ENCODE peak calls at places on chromosomes 2 and 18, in nine cellular contexts. Z is PC-3, F is hepatocyte, L is fibroblast of mammary gland, I is mucosa of descending colon, R is GM23338, T is Peyer's patch, J is HFFc6, D is RWPE1. U is an unnamed sample.
A peak's percentile ranks its signal among the peaks of the same experiment; 100 is the strongest.

GRCh38 chr2:3523551-3524041 is 4.3 kb upstream of the ADI1 start:
- DNase-seq in F (peak; percentile 42), R (no peak), J (peak; percentile 29), T (no peak), Z (peak; percentile 75), L (peak; percentile 39), I (no peak), D (peak; percentile 15), U (no peak)

GRCh38 chr2:29459445-29460179 is 344.4 kb downstream of the CLIP4 start:
- DNase-seq in D (peak; percentile 13), I (no peak), Z (peak; percentile 67), J (peak; percentile 83), L (peak; percentile 79), R (no peak), T (no peak), F (peak; percentile 29), U (no peak)

GRCh38 chr2:75516378-75517122 is 44.2 kb downstream of the EVA1A start:
- DNase-seq in L (peak; percentile 33), Z (no peak), D (no peak), J (no peak), F (peak; percentile 51), R (no peak), T (no peak), I (no peak), U (no peak)

GRCh38 chr2:163775304-163775703 is 39.5 kb upstream of the FIGN start:
- DNase-seq in T (no peak), R (no peak), Z (peak; percentile 54), L (peak; percentile 36), J (no peak), I (no peak), D (no peak), F (no peak), U (no peak)

GRCh38 chr2:64090264-64090663 is 54.0 kb downstream of the PELI1 start:
- DNase-seq in Z (no peak), F (no peak), T (no peak), J (no peak), I (no peak), L (no peak), D (no peak), R (peak; percentile 30), U (no peak)

GRCh38 chr2:4576075-4576474 is 872.7 kb downstream of the DCDC2C start:
- DNase-seq in D (no peak), L (no peak), T (no peak), I (no peak), J (no peak), F (no peak), Z (no peak), R (no peak), U (no peak)

GRCh38 chr18:58953627-58954026 is 89.0 kb downstream of the ZNF532 start:
- DNase-seq in L (no peak), T (no peak), D (no peak), F (peak; percentile 44), R (no peak), Z (no peak), J (no peak), I (no peak), U (no peak)

GRCh38 chr2:118062048-118062447 is 26.2 kb upstream of the INSIG2 start:
- DNase-seq in I (peak; percentile 9), F (no peak), D (peak; percentile 9), T (no peak), J (peak; percentile 11), Z (no peak), R (no peak), L (peak; percentile 48), U (no peak)

GRCh38 chr18:36177913-36178312 is 9.4 kb upstream of the MOCOS start:
- DNase-seq in I (no peak), F (no peak), D (no peak), T (no peak), R (no peak), L (no peak), Z (no peak), J (no peak), U (no peak)

GRCh38 chr18:36814994-36815393 is 13.8 kb downstream of the TPGS2 start:
- DNase-seq in I (no peak), Z (no peak), T (no peak), L (no peak), F (no peak), J (no peak), D (no peak), R (no peak), U (no peak)

GRCh38 chr2:16320716-16321115 is 344.9 kb downstream of the CYRIA start:
- DNase-seq in I (no peak), T (no peak), D (no peak), Z (no peak), J (no peak), R (peak; percentile 67), L (no peak), F (no peak), U (no peak)

GRCh38 chr18:36589857-36590543 is 238.8 kb downstream of the TPGS2 start:
- DNase-seq in J (peak; percentile 52), R (no peak), D (peak; percentile 9), F (no peak), L (peak; percentile 20), I (no peak), Z (no peak), T (no peak), U (no peak)

GRCh38 chr2:68255736-68256450 is 3.6 kb upstream of the PPP3R1 start:
- DNase-seq in T (no peak), J (peak; percentile 67), F (no peak), R (peak; percentile 62), Z (peak; percentile 54), D (no peak), I (no peak), L (peak; percentile 36), U (no peak)

DNA sequence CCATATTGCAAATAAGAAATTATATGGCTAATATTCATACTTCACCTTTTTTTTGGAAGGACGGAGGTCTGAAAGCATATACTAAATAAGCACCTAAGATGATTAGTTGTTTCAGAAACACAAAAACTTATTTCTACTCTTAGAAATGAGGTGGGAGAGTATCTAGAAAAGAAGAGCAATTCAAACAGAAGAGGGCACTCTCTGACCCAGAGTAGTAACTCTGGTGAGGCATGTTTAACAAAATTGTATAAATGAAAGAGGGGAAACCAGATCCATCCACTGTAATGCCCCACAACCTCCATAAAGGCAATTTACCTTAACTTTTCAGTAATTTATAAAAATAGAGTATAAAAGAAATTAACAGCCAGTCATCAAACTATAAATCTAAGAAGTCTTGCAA is 669.6 kb upstream of the VRK2 start:
- DNase-seq in T (no peak), I (no peak), R (peak; percentile 54), Z (peak; percentile 26), J (no peak), D (no peak), L (peak; percentile 14), F (peak; percentile 18), U (no peak)
- TF ChIP-seq CTCF in T (no peak), I (no peak), R (peak; percentile 62), Z (peak; percentile 59), J (peak; percentile 68), D (no peak), L (peak; percentile 18), F (peak; percentile 54), U (peak; percentile 38)

DNA sequence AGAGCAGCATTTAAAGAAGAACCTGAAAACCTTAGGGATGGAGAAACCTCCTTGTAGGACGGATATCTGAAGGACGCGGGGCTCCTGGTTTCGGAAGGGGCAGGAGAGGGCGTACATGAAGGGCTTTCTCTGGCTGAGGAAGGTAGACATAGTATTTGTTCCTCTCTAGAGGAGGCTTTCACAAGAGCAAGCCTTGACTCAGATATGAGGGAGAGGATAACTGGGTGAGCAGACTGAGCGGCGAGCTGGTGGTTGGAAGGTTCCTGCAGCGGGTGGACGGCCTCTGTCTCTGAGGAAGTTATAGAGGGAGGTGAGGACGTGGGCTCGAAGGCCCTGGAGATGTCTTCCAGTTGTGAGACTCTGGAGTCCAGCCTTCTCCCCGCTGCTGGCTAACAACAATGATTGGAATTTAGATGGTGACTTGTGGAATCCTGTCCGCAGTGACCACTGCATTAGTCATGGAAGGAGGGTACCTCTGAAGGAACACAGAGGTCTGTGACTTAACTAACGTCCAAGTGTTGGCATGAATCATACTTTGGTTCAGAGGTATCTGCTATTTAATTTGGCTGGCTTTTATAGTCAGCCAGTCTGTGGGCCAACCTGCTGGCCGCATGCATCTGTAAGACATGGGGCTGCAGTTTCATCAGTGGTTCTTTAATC is 80.9 kb downstream of the ASAP2 start:
- DNase-seq in T (no peak), J (peak; percentile 99), I (no peak), Z (peak; percentile 99), R (no peak), D (peak; percentile 98), F (peak; percentile 24), L (peak; percentile 99), U (no peak)
- TF ChIP-seq CTCF in T (no peak), J (no peak), I (no peak), Z (peak; percentile 34), R (no peak), D (no peak), F (no peak), L (no peak), U (no peak)

GRCh38 chr2:10912796-10913445 is 1.2 kb downstream of the KCNF1 start:
- DNase-seq in I (no peak), J (no peak), Z (no peak), T (no peak), L (no peak), R (no peak), F (no peak), D (no peak), U (no peak)

GRCh38 chr2:10909996-10910341 is 1.8 kb upstream of the KCNF1 start:
- DNase-seq in D (no peak), L (no peak), J (no peak), F (no peak), Z (no peak), T (no peak), I (no peak), R (no peak), U (no peak)

GRCh38 chr2:10912076-10912731 is 470 bp downstream of the KCNF1 start:
- DNase-seq in J (no peak), Z (no peak), I (no peak), R (peak; percentile 37), F (peak; percentile 26), L (no peak), D (no peak), T (no peak), U (no peak)

GRCh38 chr2:10910625-10911024 is 1.1 kb upstream of the KCNF1 start:
- DNase-seq in T (no peak), Z (no peak), D (no peak), J (no peak), I (no peak), L (no peak), R (no peak), F (no peak), U (no peak)

GRCh38 chr2:10911291-10912075 is at the start of gene KCNF1:
- DNase-seq in D (peak; percentile 55), L (peak; percentile 56), I (peak; percentile 30), J (peak; percentile 57), T (no peak), Z (peak; percentile 51), F (peak; percentile 70), R (peak; percentile 74), U (no peak)
- TF ChIP-seq CTCF in D (no peak), L (peak; percentile 14), I (no peak), J (peak; percentile 67), T (no peak), Z (peak; percentile 45), F (peak; percentile 43), R (peak; percentile 16), U (no peak)

DNA sequence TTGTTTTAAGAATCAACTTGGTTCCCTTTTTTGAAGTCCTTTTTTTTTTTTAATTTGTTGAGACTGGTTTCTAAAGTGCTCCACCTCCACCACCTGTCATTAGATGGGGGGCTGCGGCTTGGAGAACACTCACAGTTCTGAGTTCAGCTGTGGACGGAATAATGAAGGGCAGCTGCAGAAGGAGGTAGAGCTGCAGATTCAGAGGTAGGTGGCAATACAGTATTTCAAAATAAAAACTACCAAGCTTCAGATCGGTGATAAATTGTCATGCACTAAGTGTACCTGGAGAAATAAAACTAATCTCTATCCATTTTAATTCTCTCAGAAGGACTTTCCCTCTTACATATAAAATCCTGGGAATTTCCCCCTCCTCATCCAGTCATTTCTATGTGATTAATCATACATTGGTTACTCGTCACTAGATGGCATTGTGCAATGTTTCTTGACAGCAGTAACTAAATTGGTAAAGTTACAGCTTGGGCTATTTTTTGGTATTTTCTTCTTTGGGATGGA is 81.1 kb upstream of the SLC39A10 start:
- DNase-seq in L (peak; percentile 88), F (peak; percentile 55), J (peak; percentile 73), D (peak; percentile 87), Z (peak; percentile 94), I (no peak), R (peak; percentile 37), T (peak; percentile 86), U (no peak)
- TF ChIP-seq CTCF in L (no peak), F (peak; percentile 34), J (peak; percentile 56), D (peak; percentile 30), Z (peak; percentile 59), I (no peak), R (peak; percentile 52), T (no peak), U (no peak)